ENCODE peak calls at places on chromosome 4, in four cellular contexts. Y is GM12878, S is mammary epithelial cell, O is fibroblast of mammary gland. D is an unnamed sample.

GRCh38 chr4:5051210-5051691 is at the start of gene STK32B:
- DNase-seq in Y (no peak), S (peak; percentile 80), O (peak; percentile 64), D (peak; percentile 33)

GRCh38 chr4:53960843-53961242 is 103.6 kb downstream of the CHIC2 start:
- DNase-seq in Y (no peak), S (no peak), O (no peak), D (no peak)

GRCh38 chr4:127045872-127046271 is 586.9 kb upstream of the INTU start:
- DNase-seq in Y (no peak), S (peak; percentile 46), O (no peak), D (no peak)

GRCh38 chr4:184765473-184766346 is 31.8 kb upstream of the CENPU start:
- DNase-seq in Y (no peak), S (no peak), O (no peak), D (no peak)

GRCh38 chr4:119655111-119655837 is 26.7 kb upstream of the PDE5A start:
- DNase-seq in Y (no peak), S (no peak), O (no peak), D (no peak)

GRCh38 chr4:155617312-155617711 is 49.3 kb upstream of the GUCY1A1 start:
- DNase-seq in Y (no peak), S (no peak), O (no peak), D (no peak)

GRCh38 chr4:187480146-187481145 is 515.1 kb upstream of the ZFP42 start:
- DNase-seq in Y (no peak), S (peak; percentile 16), O (no peak), D (no peak)

GRCh38 chr4:34037280-34037679 is 2207.0 kb downstream of the ARAP2 start:
- DNase-seq in Y (no peak), S (no peak), O (no peak), D (no peak)

GRCh38 chr4:160296476-160296875 is 1193.6 kb downstream of the RAPGEF2 start:
- DNase-seq in Y (no peak), S (no peak), O (no peak), D (no peak)

GRCh38 chr4:25783943-25784342 is 78.8 kb downstream of the SEL1L3 start:
- DNase-seq in Y (no peak), S (no peak), O (no peak), D (no peak)

GRCh38 chr4:165537028-165537648 is 158.3 kb downstream of the CPE start:
- DNase-seq in Y (no peak), S (peak; percentile 37), O (peak; percentile 66), D (peak; percentile 38)

GRCh38 chr4:155889036-155889793 is 14.3 kb upstream of the TDO2 start:
- DNase-seq in Y (peak; percentile 58), S (peak; percentile 36), O (peak; percentile 96), D (no peak)

GRCh38 chr4:169070895-169071218 is 60.8 kb upstream of the CBR4 start:
- DNase-seq in Y (no peak), S (peak; percentile 72), O (peak; percentile 9), D (no peak)

GRCh38 chr4:113384600-113384999 is 335.1 kb downstream of the ANK2 start:
- DNase-seq in Y (no peak), S (peak; percentile 54), O (peak; percentile 84), D (no peak)

GRCh38 chr4:38943355-38943754 is 75.7 kb downstream of the FAM114A1 start:
- DNase-seq in Y (no peak), S (no peak), O (no peak), D (no peak)

GRCh38 chr4:80199947-80200346 is 2.6 kb downstream of the PRDM8 start:
- DNase-seq in Y (no peak), S (no peak), O (no peak), D (no peak)

GRCh38 chr4:98728433-98728832 is 70.0 kb upstream of the TSPAN5 start:
- DNase-seq in Y (no peak), S (peak; percentile 62), O (peak; percentile 44), D (no peak)

GRCh38 chr4:10593130-10593529 is 91.4 kb downstream of the CLNK start:
- DNase-seq in Y (no peak), S (no peak), O (no peak), D (no peak)

GRCh38 chr4:20486433-20486832 is 213.8 kb upstream of the PACRGL start:
- DNase-seq in Y (no peak), S (no peak), O (no peak), D (no peak)

GRCh38 chr4:156190606-156191005 is 236.9 kb upstream of the CTSO start:
- DNase-seq in Y (no peak), S (peak; percentile 56), O (peak; percentile 58), D (no peak)

GRCh38 chr4:56465599-56466295 is 1.7 kb upstream of the SRP72 start:
- DNase-seq in Y (no peak), S (peak; percentile 56), O (peak; percentile 45), D (no peak)

GRCh38 chr4:80619070-80619674 is 283.6 kb downstream of the CFAP299 start:
- DNase-seq in Y (no peak), S (peak; percentile 1), O (peak; percentile 17), D (no peak)

GRCh38 chr4:7798215-7798995 is 141.3 kb downstream of the AFAP1 start:
- DNase-seq in Y (no peak), S (no peak), O (peak; percentile 66), D (no peak)

GRCh38 chr4:99723555-99724450 is 66.2 kb upstream of the C4orf54 start:
- DNase-seq in Y (no peak), S (peak; percentile 90), O (peak; percentile 75), D (no peak)

GRCh38 chr4:145307120-145307519 is 126.7 kb upstream of the OTUD4 start:
- DNase-seq in Y (no peak), S (no peak), O (no peak), D (no peak)

GRCh38 chr4:119000400-119000799 is 111.7 kb downstream of the SYNPO2 start:
- DNase-seq in Y (no peak), S (no peak), O (no peak), D (no peak)

GRCh38 chr4:128353791-128354190 is 66.2 kb upstream of the PGRMC2 start:
- DNase-seq in Y (no peak), S (no peak), O (no peak), D (no peak)

GRCh38 chr4:98641906-98642668 is 16.3 kb downstream of the TSPAN5 start:
- DNase-seq in Y (no peak), S (no peak), O (no peak), D (no peak)

GRCh38 chr4:86218721-86219481 is 141.0 kb downstream of the MAPK10 start:
- DNase-seq in Y (no peak), S (no peak), O (peak; percentile 77), D (no peak)

GRCh38 chr4:70704333-70705145 is 16.2 kb downstream of the UTP3 start:
- DNase-seq in Y (no peak), S (peak; percentile 56), O (peak; percentile 61), D (peak; percentile 84)
- TF ChIP-seq CTCF in Y (peak; percentile 47), S (peak; percentile 43), O (peak; percentile 18), D (peak; percentile 25)

GRCh38 chr4:106306561-106306960 is 9.4 kb downstream of the TBCK start:
- DNase-seq in Y (no peak), S (no peak), O (no peak), D (no peak)

GRCh38 chr4:106303548-106303947 is 12.5 kb downstream of the TBCK start:
- DNase-seq in Y (no peak), S (no peak), O (no peak), D (no peak)

GRCh38 chr4:106305435-106306055 is 10.5 kb downstream of the TBCK start:
- DNase-seq in Y (no peak), S (no peak), O (no peak), D (no peak)

GRCh38 chr4:106301393-106302084 is 14.5 kb downstream of the TBCK start:
- DNase-seq in Y (no peak), S (no peak), O (peak; percentile 27), D (no peak)

GRCh38 chr4:106304632-106305031 is 11.4 kb downstream of the TBCK start:
- DNase-seq in Y (no peak), S (no peak), O (no peak), D (no peak)
- TF ChIP-seq CTCF in Y (no peak), S (no peak), O (no peak), D (no peak)

GRCh38 chr4:37826282-37827029 is at the start of gene PGM2:
- DNase-seq in Y (peak; percentile 45), S (peak; percentile 83), O (peak; percentile 77), D (peak; percentile 95)
- TF ChIP-seq CTCF in Y (no peak), S (no peak), O (no peak), D (no peak)

GRCh38 chr4:148044889-148045352 is 313.0 kb downstream of the ARHGAP10 start:
- DNase-seq in Y (peak; percentile 43), S (no peak), O (no peak), D (peak; percentile 46)
- TF ChIP-seq CTCF in Y (peak; percentile 21), S (no peak), O (peak; percentile 10), D (peak; percentile 13)

GRCh38 chr4:108749119-108749518 is 13.7 kb downstream of the ETNPPL start:
- DNase-seq in Y (no peak), S (no peak), O (no peak), D (no peak)
- TF ChIP-seq CTCF in Y (no peak), S (no peak), O (no peak), D (no peak)

DNA sequence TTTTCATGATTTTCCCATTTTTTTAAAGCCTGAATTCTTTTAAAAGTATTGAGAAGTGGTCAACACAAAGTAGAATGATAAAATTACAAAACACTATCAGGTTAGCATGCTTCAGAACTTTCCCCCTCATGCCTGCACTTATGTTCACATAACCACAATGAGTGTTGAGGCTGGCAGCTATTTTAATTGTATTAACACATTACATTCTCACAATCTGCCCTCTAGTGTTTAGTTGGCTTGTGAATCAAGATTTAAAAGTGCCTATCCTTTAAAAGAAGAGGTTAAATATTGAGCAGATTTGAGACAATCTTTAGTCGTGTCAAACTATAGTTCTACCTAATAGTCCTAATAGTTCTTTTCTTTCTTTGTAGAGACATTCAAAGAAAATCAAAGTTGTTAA is 93.6 kb upstream of the NAP1L5 start:
- DNase-seq in Y (no peak), S (peak; percentile 42), O (peak; percentile 45), D (no peak)
- TF ChIP-seq CTCF in Y (peak; percentile 9), S (peak; percentile 36), O (peak; percentile 7), D (peak; percentile 21)

DNA sequence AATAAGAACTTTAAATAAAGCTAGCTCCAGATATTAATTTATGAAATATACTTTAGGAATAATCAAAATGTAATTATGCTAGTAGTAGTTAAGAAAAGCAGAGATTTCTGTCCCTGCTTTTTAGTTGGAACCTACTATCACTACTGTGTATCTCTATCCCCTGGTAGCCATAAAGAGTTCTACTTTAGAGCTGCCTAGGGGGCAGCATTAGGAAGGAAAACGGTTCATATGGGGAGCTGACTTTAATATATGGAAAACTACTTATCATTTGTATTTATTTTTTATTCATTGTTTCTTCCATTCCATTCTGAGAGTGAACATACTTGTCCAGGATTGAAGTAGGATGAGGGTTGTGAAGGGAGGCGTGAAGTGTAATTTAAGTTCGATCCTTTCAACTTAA is 40.9 kb downstream of the CPEB2 start:
- DNase-seq in Y (no peak), S (no peak), O (no peak), D (no peak)
- TF ChIP-seq CTCF in Y (no peak), S (peak; percentile 26), O (peak; percentile 12), D (no peak)

DNA sequence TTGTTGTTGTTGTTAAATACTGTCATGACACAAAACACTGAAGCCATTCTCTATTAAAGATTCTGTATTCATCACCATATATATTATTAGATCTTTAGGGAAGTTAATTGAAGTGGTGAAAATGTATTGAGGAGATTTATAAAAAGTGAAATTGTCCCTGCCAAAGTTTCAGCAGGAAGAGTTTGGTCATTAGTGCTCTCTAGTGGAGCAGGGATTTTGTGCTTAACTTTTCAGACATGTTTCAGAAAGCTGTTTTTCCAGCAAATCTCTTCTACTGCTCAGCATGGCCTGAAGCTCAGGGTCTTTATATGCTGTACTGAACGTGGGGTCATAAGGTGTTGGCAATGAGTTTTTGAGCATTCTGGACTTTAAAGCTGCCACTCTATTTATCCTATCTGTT is 36.7 kb upstream of the CXXC4 start:
- DNase-seq in Y (no peak), S (no peak), O (no peak), D (no peak)
- TF ChIP-seq CTCF in Y (peak; percentile 10), S (peak; percentile 13), O (no peak), D (no peak)

GRCh38 chr4:152352215-152352614 is 183.7 kb downstream of the FBXW7 start:
- DNase-seq in Y (no peak), S (no peak), O (no peak), D (no peak)
- TF ChIP-seq CTCF in Y (no peak), S (no peak), O (no peak), D (no peak)